ENCODE peak calls at places on chromosomes 2 and 18, in eight cellular contexts. A, R, L, T, V, F, C and M are unnamed samples.

GRCh38 chr2:16189019-16189850 is 248.9 kb downstream of the MYCN start:
- DNase-seq in R (no peak), A (no peak), T (no peak), V (no peak), L (no peak), C (no peak), F (no peak), M (no peak)

GRCh38 chr18:58755304-58756010 is 84.2 kb downstream of the MALT1 start:
- DNase-seq in L (no peak), F (no peak), R (no peak), T (no peak), C (no peak), A (peak; percentile 66), V (no peak), M (no peak)

GRCh38 chr2:219041252-219041651 is at the start of gene CFAP65:
- DNase-seq in R (no peak), A (no peak), L (peak; percentile 83), C (peak; percentile 66), T (no peak), V (peak; percentile 68), F (no peak), M (no peak)

GRCh38 chr2:46446871-46447568 is 32.3 kb upstream of the TMEM247 start:
- DNase-seq in T (no peak), F (no peak), C (no peak), R (no peak), A (no peak), L (no peak), V (no peak), M (no peak)

GRCh38 chr2:201414099-201415023 is 36.9 kb downstream of the TRAK2 start:
- DNase-seq in L (no peak), F (no peak), R (no peak), C (peak; percentile 57), T (no peak), A (no peak), V (no peak), M (no peak)

GRCh38 chr2:58906151-58906645 is 665.1 kb upstream of the FANCL start:
- DNase-seq in T (no peak), C (no peak), L (no peak), A (no peak), F (no peak), V (no peak), R (no peak), M (no peak)

GRCh38 chr2:188089896-188090295 is 201.8 kb upstream of the GULP1 start:
- DNase-seq in C (no peak), V (no peak), R (no peak), T (no peak), L (no peak), F (no peak), A (no peak), M (no peak)

GRCh38 chr2:235988271-235989015 is 179.7 kb downstream of the GBX2 start:
- DNase-seq in V (no peak), F (no peak), T (no peak), R (no peak), L (no peak), A (no peak), C (no peak), M (no peak)

GRCh38 chr2:43445248-43445647 is 150.6 kb downstream of the THADA start:
- DNase-seq in T (no peak), F (no peak), V (no peak), A (no peak), C (no peak), R (no peak), L (peak; percentile 8), M (no peak)

GRCh38 chr2:28391564-28392296 is 928 bp upstream of the FOSL2 start:
- DNase-seq in L (peak; percentile 66), V (peak; percentile 96), A (peak; percentile 97), C (peak; percentile 94), T (peak; percentile 40), R (peak; percentile 95), F (no peak), M (peak; percentile 81)

GRCh38 chr18:24763765-24764548 is 303.5 kb downstream of the HRH4 start:
- DNase-seq in F (no peak), R (peak; percentile 25), V (no peak), T (no peak), A (peak; percentile 45), L (no peak), C (no peak), M (no peak)

GRCh38 chr2:194385376-194385775 is 1271.7 kb upstream of the SLC39A10 start:
- DNase-seq in A (no peak), V (no peak), L (no peak), C (no peak), F (no peak), R (no peak), T (no peak), M (no peak)
- H3K9me3 ChIP-seq in A (peaks cover 28% of the 10 kb centered on the region), V (peaks cover 10% of the 10 kb centered on the region), L (peaks cover 8% of the 10 kb centered on the region), C (peaks cover 31% of the 10 kb centered on the region), F (no peaks in the 10 kb centered on the region), R (no peaks in the 10 kb centered on the region), T (peaks cover 4% of the 10 kb centered on the region), M (no peaks in the 10 kb centered on the region)

DNA sequence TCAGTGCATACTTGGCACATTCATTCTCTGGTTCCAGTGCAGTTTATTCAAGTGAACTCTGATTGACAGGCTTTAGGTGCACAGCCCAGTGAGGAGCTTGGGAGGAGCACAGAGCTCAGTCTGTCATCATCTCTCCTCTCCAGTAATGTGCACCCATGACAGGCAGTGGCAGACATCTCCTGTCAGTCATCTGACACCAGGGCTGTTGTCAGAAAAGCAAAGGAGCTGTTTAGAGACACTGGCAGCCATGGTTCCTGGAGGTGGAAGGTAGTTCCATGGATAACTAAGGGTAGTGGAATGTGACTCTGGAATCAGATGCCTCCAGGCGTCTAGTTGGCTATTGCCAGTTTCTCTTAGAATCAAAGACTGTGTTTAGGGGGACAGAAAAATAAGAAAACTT is 308.8 kb downstream of the DCDC2C start:
- DNase-seq in V (no peak), C (no peak), T (no peak), L (no peak), F (no peak), A (no peak), R (no peak), M (no peak)
- H3K9me3 ChIP-seq in V (peaks cover 5% of the 10 kb centered on the region), C (peaks cover 5% of the 10 kb centered on the region), T (no peaks in the 10 kb centered on the region), L (no peaks in the 10 kb centered on the region), F (no peaks in the 10 kb centered on the region), A (peaks cover 19% of the 10 kb centered on the region), R (no peaks in the 10 kb centered on the region), M (no peaks in the 10 kb centered on the region)

DNA sequence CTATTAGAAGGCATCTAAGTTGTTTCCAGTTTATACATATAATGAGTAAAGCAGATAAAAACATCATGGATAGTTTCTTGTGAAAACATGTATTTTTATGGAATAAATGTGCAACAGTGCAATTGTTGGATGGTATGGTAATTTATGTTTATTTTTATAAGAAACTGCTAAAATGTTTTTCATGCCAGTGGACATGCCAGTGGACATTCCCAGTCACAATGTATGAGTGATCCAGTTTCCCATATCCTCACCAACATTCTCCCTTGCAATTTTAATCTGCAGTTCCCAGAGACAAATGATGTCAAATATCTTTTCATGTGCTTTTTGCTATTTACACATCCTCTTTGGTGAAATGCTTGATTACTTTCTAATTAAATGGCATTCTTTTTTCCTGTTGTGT is 818.6 kb downstream of the SUCLG1 start:
- DNase-seq in A (no peak), C (peak; percentile 52), V (no peak), R (no peak), T (no peak), F (no peak), L (no peak), M (no peak)
- H3K9me3 ChIP-seq in A (no peaks in the 10 kb centered on the region), C (no peaks in the 10 kb centered on the region), V (peaks cover 4% of the 10 kb centered on the region), R (peaks cover 3% of the 10 kb centered on the region), T (no peaks in the 10 kb centered on the region), F (no peaks in the 10 kb centered on the region), L (no peaks in the 10 kb centered on the region), M (no peaks in the 10 kb centered on the region)

GRCh38 chr2:125630377-125630776 is 1025.6 kb upstream of the GYPC start:
- DNase-seq in V (no peak), C (no peak), F (no peak), A (no peak), L (no peak), R (no peak), T (no peak), M (no peak)
- H3K9me3 ChIP-seq in V (no peaks in the 10 kb centered on the region), C (no peaks in the 10 kb centered on the region), F (no peaks in the 10 kb centered on the region), A (peaks cover 31% of the 10 kb centered on the region), L (no peaks in the 10 kb centered on the region), R (no peaks in the 10 kb centered on the region), T (peaks cover 5% of the 10 kb centered on the region), M (no peaks in the 10 kb centered on the region)

DNA sequence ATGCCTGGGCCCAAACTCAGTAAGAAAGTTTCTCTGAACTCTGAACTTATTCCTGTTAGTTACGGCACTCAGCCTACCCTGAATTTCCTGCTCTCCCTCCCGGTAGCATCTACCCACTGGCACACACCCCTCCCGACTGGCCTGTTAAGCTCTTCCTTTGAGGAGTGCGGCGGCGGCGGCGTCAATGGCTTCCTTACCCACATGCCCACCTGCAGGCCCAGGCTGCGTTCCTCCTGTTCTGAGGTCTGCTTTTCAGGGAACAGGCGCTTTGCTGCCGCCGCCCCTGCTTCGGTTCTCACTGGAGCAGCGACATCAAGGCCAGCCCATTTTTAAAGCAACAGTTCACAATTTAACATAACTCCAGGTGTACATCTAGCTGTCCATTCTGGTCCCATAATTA is 432.4 kb downstream of the DCDC2C start:
- DNase-seq in L (no peak), R (no peak), A (no peak), T (no peak), C (no peak), F (no peak), V (no peak), M (no peak)
- H3K9me3 ChIP-seq in L (peaks cover 7% of the 10 kb centered on the region), R (peaks cover under 1% of the 10 kb centered on the region), A (peaks cover 27% of the 10 kb centered on the region), T (peaks cover 11% of the 10 kb centered on the region), C (peaks cover 16% of the 10 kb centered on the region), F (no peaks in the 10 kb centered on the region), V (peaks cover 9% of the 10 kb centered on the region), M (peaks cover 4% of the 10 kb centered on the region)

GRCh38 chr2:224881846-224882245 is 160.4 kb downstream of the DOCK10 start:
- DNase-seq in L (no peak), A (no peak), C (no peak), T (no peak), F (no peak), V (peak; percentile 41), R (no peak), M (no peak)
- H3K9me3 ChIP-seq in L (no peaks in the 10 kb centered on the region), A (no peaks in the 10 kb centered on the region), C (no peaks in the 10 kb centered on the region), T (no peaks in the 10 kb centered on the region), F (no peaks in the 10 kb centered on the region), V (no peaks in the 10 kb centered on the region), R (no peaks in the 10 kb centered on the region), M (no peaks in the 10 kb centered on the region)

GRCh38 chr2:120771556-120772208 is 36.0 kb downstream of the GLI2 start:
- DNase-seq in C (peak; percentile 88), T (no peak), L (no peak), A (peak; percentile 51), F (no peak), V (peak; percentile 44), R (peak; percentile 76), M (no peak)

GRCh38 chr2:120773186-120773800 is 37.6 kb downstream of the GLI2 start:
- DNase-seq in T (no peak), L (no peak), F (no peak), C (no peak), A (peak; percentile 7), V (no peak), R (peak; percentile 6), M (no peak)

GRCh38 chr2:120770641-120771040 is 35.0 kb downstream of the GLI2 start:
- DNase-seq in F (no peak), R (peak; percentile 4), V (no peak), A (peak; percentile 11), T (no peak), L (no peak), C (no peak), M (no peak)

GRCh38 chr2:120771111-120771555 is 35.5 kb downstream of the GLI2 start:
- DNase-seq in V (no peak), C (no peak), A (peak; percentile 17), R (peak; percentile 32), L (no peak), T (no peak), F (no peak), M (no peak)

GRCh38 chr2:120772261-120772660 is 36.6 kb downstream of the GLI2 start:
- DNase-seq in V (no peak), L (no peak), A (peak; percentile 5), F (no peak), T (no peak), C (peak; percentile 18), R (peak; percentile 7), M (no peak)
- H3K9me3 ChIP-seq in V (no peaks in the 10 kb centered on the region), L (no peaks in the 10 kb centered on the region), A (no peaks in the 10 kb centered on the region), F (no peaks in the 10 kb centered on the region), T (no peaks in the 10 kb centered on the region), C (no peaks in the 10 kb centered on the region), R (no peaks in the 10 kb centered on the region), M (no peaks in the 10 kb centered on the region)